ENCODE peak calls at places on chromosomes 6 and 20, in five cellular contexts. W is Calu3, A is OCI-LY7, J is iris pigment epithelial cell, D is amygdala. L is an unnamed sample.

GRCh38 chr6:10655508-10656055 is 38.8 kb downstream of the C6orf52 start:
- DNase-seq in W (no peak), A (no peak), J (no peak), D (no peak), L (no peak)

GRCh38 chr20:42204261-42204660 is 586.1 kb upstream of the CHD6 start:
- DNase-seq in W (no peak), A (no peak), J (no peak), D (no peak), L (no peak)

GRCh38 chr6:84882768-84883766 is 118.7 kb upstream of the TBX18 start:
- DNase-seq in W (peak; percentile 6), A (no peak), J (no peak), D (no peak), L (no peak)

GRCh38 chr6:22221211-22221610 is 75.6 kb downstream of the PRL start:
- DNase-seq in W (peak; percentile 21), A (no peak), J (no peak), D (no peak), L (no peak)

GRCh38 chr20:44886828-44887227 is 1.3 kb downstream of the YWHAB start:
- DNase-seq in W (no peak), A (peak; percentile 8), J (peak; percentile 9), D (no peak), L (no peak)

GRCh38 chr6:54706844-54707243 is 139.7 kb upstream of the FAM83B start:
- DNase-seq in W (no peak), A (no peak), J (no peak), D (no peak), L (no peak)

GRCh38 chr6:163711615-163712568 is 297.4 kb downstream of the QKI start:
- DNase-seq in W (no peak), A (peak; percentile 84), J (no peak), D (peak; percentile 25), L (peak; percentile 72)

GRCh38 chr20:7031222-7031621 is 263.7 kb downstream of the BMP2 start:
- DNase-seq in W (no peak), A (no peak), J (peak; percentile 25), D (no peak), L (no peak)

L was measured in germinal center.